ENCODE peak calls at places on chromosomes 11 and 22, in eight cellular contexts. R is NCI-H2171 treated with DMSO at 0.1 percent for 48 hours; W is stimulated activated CD8-positive, alpha-beta memory T cell treated with anti-CD3 and anti-CD28 coated beads, Interleukin-12 subunit alpha, Interleukin-12 subunit beta, amount 100 ng/mL, for 4 hours; K is naive B cell; A is esophagus squamous epithelium; D is EH; X is NCI-H146; Y is SJSA1. C is an unnamed sample.
A peak's percentile ranks its signal among the peaks of the same experiment; 100 is the strongest.

GRCh38 chr22:30926706-30927105 is 41.9 kb downstream of the MORC2 start:
- DNase-seq in R (no peak), W (no peak), K (no peak), A (no peak), D (no peak), X (no peak), Y (no peak), C (no peak)

GRCh38 chr11:12184696-12185095 is 74.3 kb downstream of the MICAL2 start:
- DNase-seq in R (no peak), W (no peak), K (no peak), A (no peak), D (peak; percentile 64), X (no peak), Y (no peak), C (no peak)

GRCh38 chr11:118653684-118654390 is 25.6 kb downstream of the TREH start:
- DNase-seq in R (no peak), W (no peak), K (no peak), A (no peak), D (no peak), X (no peak), Y (no peak), C (no peak)

GRCh38 chr11:116379185-116379828 is 393.5 kb downstream of the BUD13 start:
- DNase-seq in R (no peak), W (no peak), K (no peak), A (no peak), D (peak; percentile 6), X (no peak), Y (no peak), C (no peak)

GRCh38 chr11:36265793-36266628 is 23.2 kb downstream of the COMMD9 start:
- DNase-seq in R (peak; percentile 88), W (peak; percentile 14), K (peak; percentile 40), A (no peak), D (peak; percentile 46), X (peak; percentile 63), Y (peak; percentile 43), C (no peak)

GRCh38 chr11:113274708-113275582 is 39.4 kb upstream of the TTC12 start:
- DNase-seq in R (no peak), W (no peak), K (no peak), A (no peak), D (peak; percentile 3), X (peak; percentile 37), Y (no peak), C (no peak)

GRCh38 chr11:67486481-67487195 is 3.8 kb downstream of the AIP start:
- DNase-seq in R (no peak), W (no peak), K (no peak), A (no peak), D (no peak), X (no peak), Y (no peak), C (no peak)

GRCh38 chr22:27163162-27164137 is 506.1 kb downstream of the MIAT start:
- DNase-seq in R (peak; percentile 40), W (no peak), K (no peak), A (no peak), D (no peak), X (no peak), Y (no peak), C (no peak)

GRCh38 chr11:1638344-1638743 is 8.8 kb downstream of the KRTAP5-5 start:
- DNase-seq in R (no peak), W (no peak), K (no peak), A (no peak), D (no peak), X (no peak), Y (no peak), C (no peak)

GRCh38 chr11:93221539-93221938 is 23.7 kb upstream of the SLC36A4 start:
- DNase-seq in R (no peak), W (no peak), K (no peak), A (no peak), D (no peak), X (peak; percentile 92), Y (no peak), C (no peak)

GRCh38 chr22:37187552-37187890 is 526 bp downstream of the C1QTNF6 start:
- DNase-seq in R (no peak), W (no peak), K (no peak), A (no peak), D (peak; percentile 85), X (no peak), Y (peak; percentile 60), C (no peak)

GRCh38 chr11:33383075-33383919 is 126.1 kb downstream of the HIPK3 start:
- DNase-seq in R (no peak), W (no peak), K (no peak), A (no peak), D (peak; percentile 23), X (no peak), Y (no peak), C (no peak)

GRCh38 chr11:131618203-131618602 is 247.8 kb downstream of the NTM start:
- DNase-seq in R (no peak), W (no peak), K (no peak), A (no peak), D (no peak), X (no peak), Y (no peak), C (no peak)

GRCh38 chr11:70605846-70606245 is 207.5 kb downstream of the CTTN start:
- DNase-seq in R (no peak), W (no peak), K (no peak), A (no peak), D (no peak), X (no peak), Y (no peak), C (no peak)

GRCh38 chr11:35953081-35953480 is 9.2 kb downstream of the LDLRAD3 start:
- DNase-seq in R (no peak), W (no peak), K (no peak), A (no peak), D (no peak), X (no peak), Y (no peak), C (no peak)

GRCh38 chr11:42407379-42407778 is 904.4 kb upstream of the API5 start:
- DNase-seq in R (no peak), W (no peak), K (no peak), A (no peak), D (peak; percentile 27), X (peak; percentile 64), Y (no peak), C (no peak)

GRCh38 chr11:115964091-115964490 is 459.9 kb upstream of the CADM1 start:
- DNase-seq in R (no peak), W (no peak), K (no peak), A (no peak), D (no peak), X (no peak), Y (peak; percentile 1), C (no peak)

GRCh38 chr11:62588966-62589637 is 2.2 kb downstream of the TUT1 start:
- DNase-seq in R (peak; percentile 27), W (no peak), K (no peak), A (no peak), D (peak; percentile 20), X (no peak), Y (peak; percentile 34), C (no peak)

GRCh38 chr22:46737976-46738641 is at the start of gene CERK:
- DNase-seq in R (peak; percentile 64), W (peak; percentile 61), K (peak; percentile 40), A (no peak), D (peak; percentile 83), X (peak; percentile 55), Y (peak; percentile 36), C (no peak)

GRCh38 chr11:69965821-69966582 is 112.1 kb upstream of the ANO1 start:
- DNase-seq in R (no peak), W (no peak), K (no peak), A (no peak), D (no peak), X (no peak), Y (no peak), C (no peak)

GRCh38 chr11:122977455-122978302 is 4.0 kb downstream of the BSX start:
- DNase-seq in R (no peak), W (no peak), K (no peak), A (no peak), D (no peak), X (no peak), Y (no peak), C (no peak)

GRCh38 chr11:104999716-105000115 is 23.3 kb downstream of the CASP5 start:
- DNase-seq in R (no peak), W (no peak), K (no peak), A (no peak), D (peak; percentile 11), X (no peak), Y (no peak), C (no peak)

GRCh38 chr11:17591293-17591692 is 44.2 kb downstream of the OTOG start:
- DNase-seq in R (no peak), W (no peak), K (no peak), A (no peak), D (no peak), X (no peak), Y (no peak), C (no peak)

GRCh38 chr22:36232715-36233401 is 6.5 kb downstream of the APOL2 start:
- DNase-seq in R (no peak), W (no peak), K (no peak), A (no peak), D (no peak), X (no peak), Y (no peak), C (no peak)